ENCODE peak calls at places on chromosomes 11 and 22, in eight cellular contexts. One of them, this sample, is unnamed.

GRCh38 chr11:96102664-96103068 is 178.8 kb upstream of the MTMR2 start:
- DNase-seq in uterus: no peak
- DNase-seq in AG04450: peak; percentile 8
- DNase-seq in heart right ventricle: no peak
- DNase-seq in tibial artery: no peak
- DNase-seq in MM.1S: no peak
- DNase-seq in HCT116: no peak
- DNase-seq in neural progenitor cell: no peak
- DNase-seq in this sample: no peak

GRCh38 chr11:79437981-79438630 is 2.7 kb downstream of the TENM4 start:
- DNase-seq in uterus: no peak
- DNase-seq in AG04450: no peak
- DNase-seq in heart right ventricle: no peak
- DNase-seq in tibial artery: peak; percentile 73
- DNase-seq in MM.1S: no peak
- DNase-seq in HCT116: no peak
- DNase-seq in neural progenitor cell: peak; percentile 50
- DNase-seq in this sample: no peak

GRCh38 chr11:117643606-117644300 is 153.3 kb downstream of the DSCAML1 start:
- DNase-seq in uterus: no peak
- DNase-seq in AG04450: no peak
- DNase-seq in heart right ventricle: no peak
- DNase-seq in tibial artery: no peak
- DNase-seq in MM.1S: no peak
- DNase-seq in HCT116: no peak
- DNase-seq in neural progenitor cell: peak; percentile 36
- DNase-seq in this sample: no peak

GRCh38 chr11:65575568-65576231 is at the start of gene EHBP1L1:
- DNase-seq in uterus: peak; percentile 71
- DNase-seq in AG04450: no peak
- DNase-seq in heart right ventricle: peak; percentile 73
- DNase-seq in tibial artery: peak; percentile 91
- DNase-seq in MM.1S: peak; percentile 76
- DNase-seq in HCT116: no peak
- DNase-seq in neural progenitor cell: peak; percentile 77
- DNase-seq in this sample: no peak

GRCh38 chr11:109619498-109619897 is 197.5 kb downstream of the C11orf87 start:
- DNase-seq in uterus: no peak
- DNase-seq in AG04450: no peak
- DNase-seq in heart right ventricle: no peak
- DNase-seq in tibial artery: no peak
- DNase-seq in MM.1S: no peak
- DNase-seq in HCT116: no peak
- DNase-seq in neural progenitor cell: no peak
- DNase-seq in this sample: no peak

GRCh38 chr22:42939451-42939881 is 75.5 kb downstream of the PACSIN2 start:
- DNase-seq in uterus: no peak
- DNase-seq in AG04450: no peak
- DNase-seq in heart right ventricle: no peak
- DNase-seq in tibial artery: no peak
- DNase-seq in MM.1S: no peak
- DNase-seq in HCT116: no peak
- DNase-seq in neural progenitor cell: no peak
- DNase-seq in this sample: no peak

GRCh38 chr11:73186294-73186850 is 31.7 kb upstream of the P2RY2 start:
- DNase-seq in uterus: no peak
- DNase-seq in AG04450: no peak
- DNase-seq in heart right ventricle: no peak
- DNase-seq in tibial artery: peak; percentile 87
- DNase-seq in MM.1S: no peak
- DNase-seq in HCT116: no peak
- DNase-seq in neural progenitor cell: no peak
- DNase-seq in this sample: no peak

GRCh38 chr11:94149435-94149834 is 20.8 kb downstream of the PANX1 start:
- DNase-seq in uterus: no peak
- DNase-seq in AG04450: peak; percentile 80
- DNase-seq in heart right ventricle: no peak
- DNase-seq in tibial artery: no peak
- DNase-seq in MM.1S: no peak
- DNase-seq in HCT116: no peak
- DNase-seq in neural progenitor cell: no peak
- DNase-seq in this sample: no peak

GRCh38 chr11:2569321-2569721 is 124.5 kb downstream of the KCNQ1 start:
- DNase-seq in uterus: no peak
- DNase-seq in AG04450: no peak
- DNase-seq in heart right ventricle: no peak
- DNase-seq in tibial artery: no peak
- DNase-seq in MM.1S: peak; percentile 8
- DNase-seq in HCT116: no peak
- DNase-seq in neural progenitor cell: no peak
- DNase-seq in this sample: no peak

GRCh38 chr22:26406118-26406517 is 22.9 kb upstream of the ASPHD2 start:
- DNase-seq in uterus: no peak
- DNase-seq in AG04450: peak; percentile 1
- DNase-seq in heart right ventricle: no peak
- DNase-seq in tibial artery: no peak
- DNase-seq in MM.1S: no peak
- DNase-seq in HCT116: no peak
- DNase-seq in neural progenitor cell: no peak
- DNase-seq in this sample: no peak

GRCh38 chr11:131637469-131638175 is 267.2 kb downstream of the NTM start:
- DNase-seq in uterus: no peak
- DNase-seq in AG04450: no peak
- DNase-seq in heart right ventricle: no peak
- DNase-seq in tibial artery: no peak
- DNase-seq in MM.1S: no peak
- DNase-seq in HCT116: no peak
- DNase-seq in neural progenitor cell: no peak
- DNase-seq in this sample: peak; percentile 18

GRCh38 chr11:131638889-131639288 is 268.5 kb downstream of the NTM start:
- DNase-seq in uterus: no peak
- DNase-seq in AG04450: no peak
- DNase-seq in heart right ventricle: no peak
- DNase-seq in tibial artery: no peak
- DNase-seq in MM.1S: no peak
- DNase-seq in HCT116: no peak
- DNase-seq in neural progenitor cell: no peak
- DNase-seq in this sample: peak; percentile 2

GRCh38 chr11:131643171-131643570 is 272.8 kb downstream of the NTM start:
- DNase-seq in uterus: no peak
- DNase-seq in AG04450: no peak
- DNase-seq in heart right ventricle: no peak
- DNase-seq in tibial artery: no peak
- DNase-seq in MM.1S: no peak
- DNase-seq in HCT116: no peak
- DNase-seq in neural progenitor cell: no peak
- DNase-seq in this sample: no peak

GRCh38 chr11:131644204-131644603 is 273.8 kb downstream of the NTM start:
- DNase-seq in uterus: no peak
- DNase-seq in AG04450: no peak
- DNase-seq in heart right ventricle: no peak
- DNase-seq in tibial artery: no peak
- DNase-seq in MM.1S: no peak
- DNase-seq in HCT116: no peak
- DNase-seq in neural progenitor cell: no peak
- DNase-seq in this sample: no peak

GRCh38 chr11:131640320-131640719 is 269.9 kb downstream of the NTM start:
- DNase-seq in uterus: no peak
- DNase-seq in AG04450: no peak
- DNase-seq in heart right ventricle: no peak
- DNase-seq in tibial artery: no peak
- DNase-seq in MM.1S: no peak
- DNase-seq in HCT116: no peak
- DNase-seq in neural progenitor cell: no peak
- DNase-seq in this sample: peak; percentile 5
- H3K27me3 ChIP-seq in uterus: no peaks in the 10 kb centered on the region
- H3K27me3 ChIP-seq in AG04450: no peaks in the 10 kb centered on the region
- H3K27me3 ChIP-seq in heart right ventricle: peaks cover 19% of the 10 kb centered on the region
- H3K27me3 ChIP-seq in tibial artery: no peaks in the 10 kb centered on the region
- H3K27me3 ChIP-seq in MM.1S: no peaks in the 10 kb centered on the region
- H3K27me3 ChIP-seq in HCT116: no peaks in the 10 kb centered on the region
- H3K27me3 ChIP-seq in neural progenitor cell: no peaks in the 10 kb centered on the region
- H3K27me3 ChIP-seq in this sample: no peaks in the 10 kb centered on the region

DNA sequence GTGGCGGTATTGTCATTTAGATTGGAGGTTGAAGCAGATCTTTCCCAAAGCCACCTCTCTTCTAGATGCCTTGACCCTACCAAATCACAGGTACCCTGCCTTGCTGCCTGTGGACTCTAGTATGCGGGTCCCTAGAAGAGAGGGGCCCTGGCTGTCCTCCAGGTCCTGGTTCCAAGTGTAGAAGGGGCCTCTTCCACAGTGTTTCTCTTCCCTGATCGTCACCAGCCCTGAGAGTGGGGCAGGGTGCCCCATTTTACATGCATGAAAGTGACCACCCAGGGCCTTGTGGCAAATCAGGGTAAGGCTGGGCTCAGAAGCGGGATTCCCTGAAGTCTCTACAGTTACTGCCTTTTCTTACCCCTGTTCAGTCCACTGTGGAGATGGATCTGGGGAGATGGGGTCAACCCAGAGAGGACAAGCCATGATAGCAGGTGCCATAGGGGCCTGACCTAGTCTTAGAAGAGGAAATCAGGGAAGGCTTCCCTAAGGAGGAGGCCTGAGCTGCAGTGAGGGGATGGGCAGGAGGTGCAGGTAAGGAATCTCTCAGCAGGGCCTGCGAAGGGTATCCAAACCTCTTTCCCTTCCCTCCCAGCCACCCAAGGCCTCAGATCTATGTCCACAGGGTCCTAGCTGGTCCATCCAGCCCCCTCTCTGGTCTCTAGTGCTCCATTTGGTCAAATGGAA is 1.2 kb upstream of the LRRC32 start:
- DNase-seq in uterus: no peak
- DNase-seq in AG04450: no peak
- DNase-seq in heart right ventricle: no peak
- DNase-seq in tibial artery: no peak
- DNase-seq in MM.1S: no peak
- DNase-seq in HCT116: no peak
- DNase-seq in neural progenitor cell: no peak
- DNase-seq in this sample: no peak
- H3K27me3 ChIP-seq in uterus: no peaks in the 10 kb centered on the region
- H3K27me3 ChIP-seq in AG04450: no peaks in the 10 kb centered on the region
- H3K27me3 ChIP-seq in heart right ventricle: no peaks in the 10 kb centered on the region
- H3K27me3 ChIP-seq in tibial artery: no peaks in the 10 kb centered on the region
- H3K27me3 ChIP-seq in MM.1S: peaks cover 33% of the 10 kb centered on the region
- H3K27me3 ChIP-seq in HCT116: peaks cover 6% of the 10 kb centered on the region
- H3K27me3 ChIP-seq in neural progenitor cell: peaks cover 36% of the 10 kb centered on the region
- H3K27me3 ChIP-seq in this sample: no peaks in the 10 kb centered on the region

GRCh38 chr11:19921976-19922688 is 209.5 kb downstream of the NAV2 start:
- DNase-seq in uterus: no peak
- DNase-seq in AG04450: no peak
- DNase-seq in heart right ventricle: no peak
- DNase-seq in tibial artery: no peak
- DNase-seq in MM.1S: no peak
- DNase-seq in HCT116: no peak
- DNase-seq in neural progenitor cell: no peak
- DNase-seq in this sample: no peak

GRCh38 chr11:19923631-19924030 is 211.0 kb downstream of the NAV2 start:
- DNase-seq in uterus: no peak
- DNase-seq in AG04450: no peak
- DNase-seq in heart right ventricle: no peak
- DNase-seq in tibial artery: no peak
- DNase-seq in MM.1S: no peak
- DNase-seq in HCT116: no peak
- DNase-seq in neural progenitor cell: no peak
- DNase-seq in this sample: no peak

GRCh38 chr11:19922689-19923035 is 210.0 kb downstream of the NAV2 start:
- DNase-seq in uterus: no peak
- DNase-seq in AG04450: no peak
- DNase-seq in heart right ventricle: no peak
- DNase-seq in tibial artery: no peak
- DNase-seq in MM.1S: no peak
- DNase-seq in HCT116: no peak
- DNase-seq in neural progenitor cell: no peak
- DNase-seq in this sample: no peak

GRCh38 chr11:19920982-19921381 is 208.3 kb downstream of the NAV2 start:
- DNase-seq in uterus: no peak
- DNase-seq in AG04450: no peak
- DNase-seq in heart right ventricle: no peak
- DNase-seq in tibial artery: no peak
- DNase-seq in MM.1S: no peak
- DNase-seq in HCT116: no peak
- DNase-seq in neural progenitor cell: no peak
- DNase-seq in this sample: no peak

DNA sequence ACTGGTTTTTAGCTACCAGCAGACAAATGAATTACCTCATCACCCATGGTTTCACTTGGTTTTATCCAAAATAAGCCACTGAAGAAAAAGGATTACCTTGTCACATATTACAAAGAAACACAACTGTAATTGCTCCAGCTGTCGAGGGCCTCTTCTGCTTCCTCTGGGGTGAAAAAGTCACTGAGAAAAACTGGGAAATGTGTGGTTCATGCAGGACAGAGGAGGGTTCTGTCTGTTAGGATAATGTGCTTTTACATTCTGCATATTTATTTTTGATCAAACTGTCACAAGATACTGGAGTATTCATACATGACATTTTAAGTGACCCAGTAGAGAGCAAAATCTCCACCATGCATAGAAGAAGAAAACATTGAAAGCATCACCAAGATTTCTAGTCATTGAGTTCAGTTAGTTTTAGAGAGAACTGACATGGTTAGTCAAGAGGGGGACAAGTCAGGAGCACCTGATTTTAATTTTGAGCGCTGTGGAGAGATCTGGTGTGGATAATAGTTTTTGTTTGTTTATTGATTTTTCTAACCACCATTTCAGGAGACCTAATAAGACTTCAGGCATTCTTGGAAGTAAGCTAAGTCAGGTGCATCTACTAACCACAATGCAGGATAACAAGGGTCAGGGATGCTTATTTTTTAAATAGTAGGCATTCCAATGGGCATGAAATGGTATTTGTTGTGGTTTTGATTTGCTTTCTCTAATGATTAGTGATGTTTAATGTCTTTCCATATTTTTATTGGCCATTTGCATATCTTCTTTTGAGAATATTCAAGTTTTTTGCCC is 211.9 kb downstream of the NAV2 start:
- DNase-seq in uterus: no peak
- DNase-seq in AG04450: no peak
- DNase-seq in heart right ventricle: no peak
- DNase-seq in tibial artery: no peak
- DNase-seq in MM.1S: no peak
- DNase-seq in HCT116: no peak
- DNase-seq in neural progenitor cell: no peak
- DNase-seq in this sample: no peak
- H3K27me3 ChIP-seq in uterus: no peaks in the 10 kb centered on the region
- H3K27me3 ChIP-seq in AG04450: no peaks in the 10 kb centered on the region
- H3K27me3 ChIP-seq in heart right ventricle: no peaks in the 10 kb centered on the region
- H3K27me3 ChIP-seq in tibial artery: no peaks in the 10 kb centered on the region
- H3K27me3 ChIP-seq in MM.1S: no peaks in the 10 kb centered on the region
- H3K27me3 ChIP-seq in HCT116: peaks cover 26% of the 10 kb centered on the region
- H3K27me3 ChIP-seq in neural progenitor cell: no peaks in the 10 kb centered on the region
- H3K27me3 ChIP-seq in this sample: no peaks in the 10 kb centered on the region

DNA sequence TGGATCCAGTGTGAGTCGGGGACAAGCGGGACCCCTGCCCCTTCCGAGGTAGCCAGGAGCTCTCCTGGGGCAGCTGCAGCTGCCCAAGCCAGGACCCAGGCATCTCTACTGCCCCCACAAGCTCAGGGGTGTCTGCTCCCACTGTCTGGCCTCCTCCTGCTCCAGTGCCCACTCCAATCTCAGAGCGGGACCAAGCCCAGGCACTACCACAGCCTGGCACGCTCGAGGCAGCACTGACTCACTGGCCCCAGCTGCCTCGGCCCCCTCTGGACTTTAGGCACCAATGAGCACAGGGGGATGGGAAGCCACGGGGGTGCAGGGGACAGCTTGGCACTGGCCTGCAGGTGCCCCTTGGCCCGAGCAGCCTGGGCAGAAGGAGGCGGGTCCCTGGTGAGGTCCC is 8.2 kb downstream of the IL2RB start:
- DNase-seq in uterus: no peak
- DNase-seq in AG04450: no peak
- DNase-seq in heart right ventricle: no peak
- DNase-seq in tibial artery: no peak
- DNase-seq in MM.1S: no peak
- DNase-seq in HCT116: no peak
- DNase-seq in neural progenitor cell: no peak
- DNase-seq in this sample: no peak
- H3K27me3 ChIP-seq in uterus: no peaks in the 10 kb centered on the region
- H3K27me3 ChIP-seq in AG04450: peaks cover 46% of the 10 kb centered on the region
- H3K27me3 ChIP-seq in heart right ventricle: peaks cover 44% of the 10 kb centered on the region
- H3K27me3 ChIP-seq in tibial artery: no peaks in the 10 kb centered on the region
- H3K27me3 ChIP-seq in MM.1S: peaks cover 80% of the 10 kb centered on the region
- H3K27me3 ChIP-seq in HCT116: no peaks in the 10 kb centered on the region
- H3K27me3 ChIP-seq in neural progenitor cell: no peaks in the 10 kb centered on the region
- H3K27me3 ChIP-seq in this sample: no peaks in the 10 kb centered on the region

This sample was measured in right atrium auricular region.